ENCODE peak calls at places on chromosomes 2 and 18, in five cellular contexts. Z is stomach, D is endothelial cell of umbilical vein, T is PC-3, A is fibroblast of lung. I is an unnamed sample.

GRCh38 chr18:25144835-25145234 is 207.1 kb downstream of the ZNF521 start:
- DNase-seq in Z (no peak), T (peak), A (peak), D (peak), I (peak)

GRCh38 chr18:1774261-1774660 is 797.0 kb downstream of the METTL4 start:
- DNase-seq in Z (no peak), D (no peak), A (no peak), T (no peak), I (no peak)

GRCh38 chr2:127951031-127951430 is 65.3 kb upstream of the AMMECR1L start:
- DNase-seq in D (no peak), Z (no peak), A (no peak), T (peak), I (no peak)

GRCh38 chr2:176096986-176097819 is 2.4 kb upstream of the HOXD12 start:
- DNase-seq in Z (peak), A (peak), T (peak), D (peak), I (peak)

GRCh38 chr18:67682516-67682915 is 166.0 kb upstream of the DSEL start:
- DNase-seq in A (no peak), T (no peak), Z (no peak), D (no peak), I (no peak)

GRCh38 chr2:228016402-228016801 is 145.0 kb downstream of the DAW1 start:
- DNase-seq in Z (no peak), T (no peak), A (no peak), D (no peak), I (no peak)

GRCh38 chr18:13243363-13243762 is 24.8 kb downstream of the LDLRAD4 start:
- DNase-seq in T (no peak), Z (no peak), D (no peak), A (no peak), I (no peak)

GRCh38 chr2:105775809-105776559 is 31.3 kb downstream of the NCK2 start:
- DNase-seq in T (no peak), D (no peak), A (no peak), Z (no peak), I (no peak)

GRCh38 chr2:56199492-56199891 is 15.7 kb downstream of the CCDC85A start:
- DNase-seq in D (peak), T (peak), A (no peak), Z (no peak), I (no peak)

GRCh38 chr2:64750001-64750816 is 96.5 kb upstream of the SERTAD2 start:
- DNase-seq in T (peak), A (peak), D (peak), Z (peak), I (peak)

GRCh38 chr2:105754999-105755398 is 10.3 kb downstream of the NCK2 start:
- DNase-seq in A (no peak), T (no peak), D (no peak), Z (no peak), I (no peak)

GRCh38 chr18:47899107-47899840 is 31.2 kb downstream of the SMAD2 start:
- DNase-seq in Z (no peak), A (no peak), T (no peak), D (peak), I (no peak)

GRCh38 chr2:156657809-156658208 is 221.6 kb downstream of the GPD2 start:
- DNase-seq in Z (no peak), A (peak), T (no peak), D (no peak), I (no peak)

GRCh38 chr2:121530210-121530562 is 494 bp upstream of the RNU4ATAC start:
- DNase-seq in Z (peak), A (no peak), T (peak), D (peak), I (peak)

GRCh38 chr2:3895021-3895420 is 191.6 kb downstream of the DCDC2C start:
- DNase-seq in T (no peak), D (no peak), Z (no peak), A (no peak), I (no peak)

GRCh38 chr18:76654536-76654935 is 159.5 kb upstream of the ZNF516 start:
- DNase-seq in D (no peak), Z (no peak), A (peak), T (no peak), I (no peak)

GRCh38 chr2:240932724-240933047 is 26.6 kb downstream of the CROCC2 start:
- DNase-seq in D (no peak), T (no peak), Z (peak), A (no peak), I (no peak)

GRCh38 chr2:152012697-152013096 is 86.1 kb downstream of the CACNB4 start:
- DNase-seq in Z (no peak), D (no peak), A (no peak), T (peak), I (no peak)

GRCh38 chr2:130766711-130767407 is 11.5 kb downstream of the AMER3 start:
- DNase-seq in Z (no peak), T (no peak), A (no peak), D (no peak), I (no peak)

GRCh38 chr2:148812306-148812705 is 62.7 kb upstream of the KIF5C start:
- DNase-seq in Z (no peak), A (peak), D (peak), T (peak), I (peak)
- H3K27ac ChIP-seq in Z (no peak), A (no peak), D (no peak), T (peak), I (no peak)

GRCh38 chr2:73939419-73939818 is 12.7 kb downstream of the DGUOK start:
- DNase-seq in Z (peak), A (peak), T (peak), D (no peak), I (no peak)
- TF ChIP-seq CTCF in Z (no peak), A (peak), T (peak), D (no peak), I (peak)

GRCh38 chr2:233204286-233204936 is 47.1 kb upstream of the ATG16L1 start:
- DNase-seq in D (no peak), T (no peak), A (no peak), Z (no peak), I (no peak)

GRCh38 chr2:233199870-233200269 is 51.6 kb upstream of the ATG16L1 start:
- DNase-seq in D (no peak), Z (no peak), T (no peak), A (no peak), I (no peak)

GRCh38 chr2:233201271-233202013 is 50.0 kb upstream of the ATG16L1 start:
- DNase-seq in D (no peak), Z (no peak), T (no peak), A (no peak), I (no peak)

GRCh38 chr2:233203060-233203459 is 48.4 kb upstream of the ATG16L1 start:
- DNase-seq in Z (no peak), D (no peak), A (no peak), T (no peak), I (no peak)

GRCh38 chr2:233202531-233202944 is 48.9 kb upstream of the ATG16L1 start:
- DNase-seq in Z (no peak), T (no peak), A (no peak), D (no peak), I (no peak)
- H3K27ac ChIP-seq in Z (no peak), T (no peak), A (no peak), D (no peak), I (no peak)

GRCh38 chr2:61359058-61359457 is 111.8 kb downstream of the USP34 start:
- DNase-seq in A (no peak), T (no peak), D (no peak), Z (no peak), I (no peak)
- TF ChIP-seq CTCF in A (no peak), T (no peak), D (no peak), Z (no peak), I (no peak)

DNA sequence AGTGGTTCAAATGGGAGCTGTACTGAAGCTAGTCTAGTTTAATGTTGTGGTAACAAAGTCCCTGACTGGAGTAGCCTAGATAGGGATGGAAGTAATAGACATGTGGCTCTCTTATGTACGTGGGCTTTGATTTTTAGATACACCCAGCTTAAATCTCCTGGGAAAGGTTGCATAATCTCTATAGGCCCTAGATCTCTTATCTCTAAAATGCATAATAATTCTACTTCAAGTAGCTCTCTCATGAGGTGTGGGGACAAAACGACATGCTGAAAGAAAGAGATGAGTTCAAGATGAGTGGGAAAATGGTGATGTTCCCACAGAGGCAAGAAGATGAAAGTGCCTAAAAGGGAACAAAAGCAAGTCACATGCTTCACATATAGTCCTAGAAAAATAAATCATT is 148.5 kb upstream of the ITGA4 start:
- DNase-seq in D (no peak), T (no peak), A (no peak), Z (no peak), I (no peak)
- H3K27ac ChIP-seq in D (no peak), T (no peak), A (no peak), Z (peak), I (no peak)

DNA sequence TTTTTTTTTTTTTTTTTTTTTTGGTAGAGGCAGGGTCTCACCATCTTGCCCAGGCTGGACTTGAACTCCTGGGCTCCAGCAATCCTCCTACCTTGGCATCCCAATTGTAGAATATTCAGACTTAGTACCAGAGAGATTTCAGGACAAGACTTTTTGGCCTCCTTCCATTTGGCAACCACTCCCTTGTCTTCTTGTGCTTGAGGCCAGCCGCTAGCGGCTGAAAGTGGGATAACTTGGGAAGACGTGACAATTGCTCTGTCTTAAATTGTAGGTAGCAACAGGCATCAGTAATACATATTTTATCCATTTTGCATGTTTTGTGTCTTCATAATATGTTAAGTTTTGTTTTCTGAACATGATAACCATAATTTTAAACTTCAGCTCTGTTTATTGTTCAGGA is 53.3 kb upstream of the TTN start:
- DNase-seq in Z (no peak), T (no peak), D (no peak), A (peak), I (no peak)
- TF ChIP-seq CTCF in Z (no peak), T (no peak), D (no peak), A (peak), I (peak)

DNA sequence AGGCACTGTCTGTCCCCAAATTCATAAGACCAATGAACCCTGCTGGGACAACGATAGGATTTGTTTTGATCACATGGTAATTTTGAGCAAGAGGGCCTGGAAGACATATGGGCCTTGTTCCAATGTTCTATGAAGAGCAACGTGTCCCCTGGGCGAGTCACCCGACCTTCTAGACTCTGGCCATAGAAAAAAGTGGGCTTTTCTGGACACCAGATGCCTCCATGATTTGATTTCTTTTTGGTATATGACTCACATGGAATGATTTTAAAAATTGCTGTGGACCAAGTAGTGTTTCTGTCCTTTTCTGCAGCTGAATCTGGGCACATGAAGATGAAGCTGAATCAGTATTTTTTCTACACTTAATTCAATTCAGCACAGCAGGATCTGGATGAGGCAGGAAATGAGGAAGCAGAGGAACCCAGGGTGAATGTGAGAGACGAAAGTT is 104.9 kb downstream of the CDC42EP3 start:
- DNase-seq in T (no peak), A (peak), Z (no peak), D (peak), I (peak)
- H3K27ac ChIP-seq in T (no peak), A (peak), Z (no peak), D (peak), I (peak)

GRCh38 chr2:153770359-153770991 is 101.2 kb upstream of the GALNT13 start:
- DNase-seq in T (peak), Z (no peak), D (no peak), A (no peak), I (no peak)
- TF ChIP-seq CTCF in T (peak), Z (no peak), D (no peak), A (no peak), I (peak)

I was measured in brain microvascular endothelial cell.